ENCODE peak calls at places on chromosomes 12 and 14, in four cellular contexts. B, S, R and P are unnamed samples.

GRCh38 chr14:79712302-79712950 is 498.9 kb downstream of the DIO2 start:
- DNase-seq in B (no peak), R (no peak), S (no peak), P (no peak)

GRCh38 chr14:72291908-72292688 is 359.9 kb downstream of the RGS6 start:
- DNase-seq in S (peak; percentile 73), B (peak; percentile 36), R (peak; percentile 1), P (no peak)

GRCh38 chr14:51004801-51005526 is 60.7 kb upstream of the PYGL start:
- DNase-seq in B (peak; percentile 81), R (no peak), S (peak; percentile 45), P (no peak)

GRCh38 chr12:22034709-22035506 is 11.1 kb upstream of the CMAS start:
- DNase-seq in B (no peak), R (no peak), S (no peak), P (no peak)

GRCh38 chr12:19482551-19483109 is 43.3 kb downstream of the AEBP2 start:
- DNase-seq in R (no peak), B (no peak), S (no peak), P (no peak)

GRCh38 chr14:52268191-52269061 is 928 bp downstream of the PTGDR start:
- DNase-seq in R (no peak), B (peak; percentile 8), S (no peak), P (no peak)

GRCh38 chr12:91267039-91267438 is 84.4 kb upstream of the DCN start:
- DNase-seq in S (no peak), R (no peak), B (no peak), P (no peak)

GRCh38 chr12:128267651-128268347 is 829 bp downstream of the TMEM132C start:
- DNase-seq in S (no peak), R (no peak), B (no peak), P (no peak)

GRCh38 chr14:97311411-97311810 is 514.2 kb downstream of the VRK1 start:
- DNase-seq in S (no peak), R (no peak), B (no peak), P (no peak)

GRCh38 chr14:64879635-64880381 is at the start of gene SPTB:
- DNase-seq in R (no peak), S (peak; percentile 80), B (peak; percentile 85), P (no peak)

GRCh38 chr12:104057771-104058197 is 6.5 kb upstream of the HCFC2 start:
- DNase-seq in R (no peak), S (peak; percentile 5), B (peak; percentile 63), P (no peak)

GRCh38 chr14:102754370-102755262 is 22.6 kb upstream of the TRAF3 start:
- DNase-seq in S (no peak), B (no peak), R (no peak), P (no peak)